ENCODE peak calls at places on chromosomes 3 and 15, in four cellular contexts. M, X, A and R are unnamed samples.

GRCh38 chr3:126956866-126957650 is 25.9 kb upstream of the PLXNA1 start:
- DNase-seq in X (no peak), M (no peak), A (no peak), R (no peak)

GRCh38 chr3:84967767-84968581 is 9.2 kb downstream of the CADM2 start:
- DNase-seq in M (no peak), X (no peak), A (no peak), R (no peak)

GRCh38 chr3:139836656-139837464 is 98.1 kb upstream of the CLSTN2 start:
- DNase-seq in M (no peak), A (no peak), X (no peak), R (no peak)

GRCh38 chr3:13513051-13513912 is 33.2 kb downstream of the HDAC11 start:
- DNase-seq in X (no peak), M (no peak), A (no peak), R (peak; percentile 70)

GRCh38 chr15:58062175-58062574 is 3.3 kb downstream of the ALDH1A2 start:
- DNase-seq in M (no peak), X (no peak), A (no peak), R (no peak)

GRCh38 chr3:169362872-169363271 is 300.6 kb downstream of the MECOM start:
- DNase-seq in A (no peak), M (no peak), X (no peak), R (no peak)

GRCh38 chr15:40047413-40048154 is 8.6 kb upstream of the SRP14 start:
- DNase-seq in A (no peak), M (no peak), X (no peak), R (no peak)

GRCh38 chr3:196774191-196774820 is 34.6 kb downstream of the PAK2 start:
- DNase-seq in A (peak; percentile 70), M (no peak), X (no peak), R (no peak)

GRCh38 chr3:138418556-138419206 is 15.7 kb upstream of the ESYT3 start:
- DNase-seq in X (no peak), M (no peak), A (no peak), R (no peak)

GRCh38 chr15:81337713-81338157 is 13.8 kb upstream of the STARD5 start:
- DNase-seq in X (no peak), A (no peak), M (no peak), R (no peak)

GRCh38 chr3:148705314-148705713 is 7.6 kb downstream of the AGTR1 start:
- DNase-seq in A (no peak), M (no peak), X (no peak), R (peak; percentile 23)

GRCh38 chr15:77107531-77108355 is 36.8 kb upstream of the TSPAN3 start:
- DNase-seq in A (peak; percentile 41), X (peak; percentile 37), M (no peak), R (peak; percentile 72)

GRCh38 chr15:88256261-88257230 is at the start of gene NTRK3:
- DNase-seq in A (no peak), X (no peak), M (no peak), R (peak; percentile 72)

GRCh38 chr3:30774062-30774461 is 120.4 kb downstream of the GADL1 start:
- DNase-seq in A (no peak), X (no peak), M (no peak), R (no peak)

GRCh38 chr15:68725736-68726135 is 95.0 kb downstream of the ANP32A start:
- DNase-seq in A (no peak), X (no peak), M (no peak), R (no peak)

GRCh38 chr15:74888716-74889115 is 1.1 kb upstream of the MPI start:
- DNase-seq in M (no peak), A (no peak), X (no peak), R (no peak)

GRCh38 chr3:60188803-60189202 is 1062.4 kb downstream of the FHIT start:
- DNase-seq in X (no peak), A (no peak), M (no peak), R (no peak)

GRCh38 chr15:82132116-82132515 is 86.3 kb upstream of the MEX3B start:
- DNase-seq in X (no peak), M (no peak), A (no peak), R (no peak)

GRCh38 chr3:192108820-192109219 is 618.5 kb downstream of the FGF12 start:
- DNase-seq in X (no peak), M (no peak), A (no peak), R (no peak)

GRCh38 chr3:134625885-134626741 is 24.7 kb downstream of the KY start:
- DNase-seq in M (no peak), A (no peak), X (no peak), R (no peak)

GRCh38 chr3:58034738-58035511 is 26.7 kb downstream of the FLNB start:
- DNase-seq in X (peak; percentile 78), A (no peak), M (no peak), R (no peak)

GRCh38 chr3:31853580-31853979 is 127.5 kb downstream of the OSBPL10 start:
- DNase-seq in A (no peak), X (no peak), M (no peak), R (no peak)

GRCh38 chr3:115903843-115904242 is 280.5 kb downstream of the GAP43 start:
- DNase-seq in A (no peak), M (no peak), X (no peak), R (no peak)

GRCh38 chr3:50238549-50239026 is 2.6 kb downstream of the GNAI2 start:
- DNase-seq in M (no peak), X (no peak), A (peak; percentile 45), R (no peak)

GRCh38 chr3:197959891-197960693 is at the start of gene LMLN:
- DNase-seq in A (peak; percentile 86), M (peak; percentile 92), X (peak; percentile 97), R (peak; percentile 95)

GRCh38 chr3:173109143-173109542 is 31.9 kb downstream of the SPATA16 start:
- DNase-seq in M (no peak), A (no peak), X (no peak), R (no peak)

GRCh38 chr3:55476515-55476914 is 10.6 kb downstream of the WNT5A start:
- DNase-seq in A (no peak), M (no peak), X (no peak), R (no peak)

GRCh38 chr3:13018039-13018431 is 55.2 kb downstream of the IQSEC1 start:
- DNase-seq in A (no peak), X (no peak), M (no peak), R (peak; percentile 87)

GRCh38 chr3:119632829-119633228 is 27.6 kb downstream of the POPDC2 start:
- DNase-seq in X (no peak), M (no peak), A (no peak), R (no peak)

GRCh38 chr15:79028411-79028964 is 62.1 kb downstream of the RASGRF1 start:
- DNase-seq in M (peak; percentile 52), X (peak; percentile 73), A (peak; percentile 63), R (peak; percentile 79)

DNA sequence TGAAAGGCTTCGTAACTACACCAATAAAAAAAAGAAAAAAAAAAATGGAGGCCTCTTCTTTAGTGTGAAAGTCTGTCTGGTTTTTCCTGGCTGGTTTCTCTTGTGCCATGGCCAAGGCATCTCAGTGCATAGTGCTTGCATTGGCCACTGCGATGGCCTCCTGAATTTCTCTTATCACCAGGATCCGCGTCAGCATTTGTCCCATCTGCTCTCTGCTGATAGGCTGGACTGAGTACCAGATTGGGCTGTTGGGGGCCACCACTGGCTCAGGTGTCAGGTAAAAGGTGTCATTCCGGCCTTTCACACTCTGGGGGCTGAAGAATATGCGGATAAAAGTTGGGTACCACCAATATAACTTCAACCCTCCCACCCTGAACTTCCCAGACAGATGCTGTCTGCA is 1.1 kb upstream of the IMPDH2 start:
- DNase-seq in A (no peak), X (peak; percentile 47), M (no peak), R (no peak)
- TF ChIP-seq ELF1 in A (no peak), X (no peak), M (no peak), R (no peak)

GRCh38 chr3:109382573-109382972 is 45.2 kb upstream of the DPPA4 start:
- DNase-seq in M (no peak), A (no peak), X (no peak), R (no peak)
- TF ChIP-seq ELF1 in M (no peak), A (no peak), X (no peak), R (no peak)

GRCh38 chr3:123778991-123779622 is 105.0 kb downstream of the MYLK start:
- DNase-seq in M (no peak), X (no peak), A (no peak), R (no peak)
- TF ChIP-seq ELF1 in M (no peak), X (no peak), A (no peak), R (no peak)

GRCh38 chr3:2783261-2783660 is 326.9 kb downstream of the IL5RA start:
- DNase-seq in X (no peak), M (no peak), A (no peak), R (no peak)
- TF ChIP-seq ELF1 in X (no peak), M (no peak), A (no peak), R (no peak)

GRCh38 chr3:128307781-128308469 is 154.6 kb downstream of the EEFSEC start:
- DNase-seq in A (no peak), M (no peak), X (no peak), R (no peak)

GRCh38 chr3:128310286-128311058 is 156.2 kb downstream of the DNAJB8 start:
- DNase-seq in A (no peak), X (no peak), M (no peak), R (no peak)

GRCh38 chr3:128309026-128309425 is 155.7 kb downstream of the EEFSEC start:
- DNase-seq in A (no peak), M (no peak), X (no peak), R (no peak)

GRCh38 chr3:128306481-128306880 is 153.2 kb downstream of the EEFSEC start:
- DNase-seq in M (no peak), A (no peak), X (no peak), R (no peak)

GRCh38 chr3:128307029-128307633 is 153.8 kb downstream of the EEFSEC start:
- DNase-seq in A (peak; percentile 60), X (no peak), M (no peak), R (peak; percentile 58)
- TF ChIP-seq ELF1 in A (no peak), X (no peak), M (no peak), R (no peak)

GRCh38 chr3:187828571-187829452 is 83.5 kb upstream of the BCL6 start:
- DNase-seq in A (peak; percentile 64), M (no peak), X (no peak), R (no peak)
- TF ChIP-seq ELF1 in A (peak; percentile 9), M (no peak), X (no peak), R (no peak)